ENCODE peak calls at places on chromosomes 3 and 15, in eight cellular contexts. Q is heart left ventricle, M is foreskin fibroblast, L is neural progenitor cell, C is thoracic aorta, F is brain microvascular endothelial cell, B is right lobe of liver, V is fibroblast of the aortic adventitia. G is an unnamed sample.

GRCh38 chr15:40739854-40740253 is 15.2 kb downstream of the RMDN3 start:
- DNase-seq in Q (no peak), M (no peak), L (no peak), C (no peak), F (no peak), B (no peak), V (no peak), G (no peak)

GRCh38 chr3:187767266-187768032 is 22.2 kb upstream of the BCL6 start:
- DNase-seq in Q (no peak), M (peak), L (no peak), C (no peak), F (peak), B (no peak), V (peak), G (peak)

GRCh38 chr15:100124936-100125626 is 216.7 kb downstream of the ADAMTS17 start:
- DNase-seq in Q (no peak), M (no peak), L (no peak), C (no peak), F (no peak), B (no peak), V (no peak), G (no peak)

GRCh38 chr15:73630796-73631471 is 2.3 kb downstream of the NPTN start:
- DNase-seq in Q (no peak), M (no peak), L (no peak), C (no peak), F (no peak), B (no peak), V (no peak), G (no peak)

GRCh38 chr3:17901893-17902292 is 159.5 kb upstream of the TBC1D5 start:
- DNase-seq in Q (no peak), M (no peak), L (no peak), C (no peak), F (no peak), B (no peak), V (peak), G (no peak)

GRCh38 chr3:52310861-52311566 is 5.1 kb upstream of the DNAH1 start:
- DNase-seq in Q (no peak), M (no peak), L (no peak), C (no peak), F (peak), B (no peak), V (no peak), G (peak)

GRCh38 chr3:113606539-113607218 is 74.3 kb downstream of the SIDT1 start:
- DNase-seq in Q (no peak), M (no peak), L (no peak), C (no peak), F (no peak), B (no peak), V (no peak), G (no peak)

GRCh38 chr15:74788042-74788715 is 6.3 kb downstream of the CSK start:
- DNase-seq in Q (no peak), M (no peak), L (no peak), C (no peak), F (no peak), B (no peak), V (no peak), G (no peak)

GRCh38 chr15:80773792-80774352 is 5.3 kb upstream of the CEMIP start:
- DNase-seq in Q (no peak), M (no peak), L (no peak), C (no peak), F (no peak), B (no peak), V (no peak), G (no peak)

GRCh38 chr15:90358124-90359033 is 6.3 kb downstream of the ZNF774 start:
- DNase-seq in Q (no peak), M (peak), L (no peak), C (no peak), F (peak), B (no peak), V (peak), G (peak)

GRCh38 chr3:111763101-111763500 is 96.0 kb upstream of the PHLDB2 start:
- DNase-seq in Q (no peak), M (no peak), L (no peak), C (no peak), F (no peak), B (no peak), V (peak), G (peak)

GRCh38 chr3:126197854-126198584 is 17.6 kb upstream of the ALDH1L1 start:
- DNase-seq in Q (peak), M (peak), L (peak), C (peak), F (peak), B (peak), V (peak), G (peak)

GRCh38 chr3:12620729-12621128 is 43.2 kb downstream of the RAF1 start:
- DNase-seq in Q (no peak), M (no peak), L (no peak), C (no peak), F (no peak), B (no peak), V (no peak), G (no peak)

GRCh38 chr3:101926594-101927105 is 77.3 kb downstream of the NFKBIZ start:
- DNase-seq in Q (no peak), M (peak), L (no peak), C (no peak), F (no peak), B (no peak), V (peak), G (peak)

GRCh38 chr3:106338582-106339219 is 469.9 kb upstream of the CBLB start:
- DNase-seq in Q (no peak), M (no peak), L (no peak), C (no peak), F (no peak), B (no peak), V (no peak), G (no peak)

GRCh38 chr3:45644467-45645201 is 44.6 kb upstream of the SACM1L start:
- DNase-seq in Q (no peak), M (peak), L (no peak), C (no peak), F (peak), B (no peak), V (peak), G (peak)

GRCh38 chr3:105322570-105323273 is 44.0 kb upstream of the ALCAM start:
- DNase-seq in Q (no peak), M (no peak), L (no peak), C (no peak), F (no peak), B (no peak), V (no peak), G (no peak)

GRCh38 chr15:71048913-71049675 is 66.2 kb upstream of the THSD4 start:
- DNase-seq in Q (no peak), M (peak), L (no peak), C (no peak), F (peak), B (no peak), V (peak), G (peak)

GRCh38 chr3:159821148-159821547 is 167.5 kb upstream of the IL12A start:
- DNase-seq in Q (no peak), M (no peak), L (no peak), C (no peak), F (peak), B (no peak), V (no peak), G (peak)

GRCh38 chr15:55823191-55823670 is 80.3 kb upstream of the PRTG start:
- DNase-seq in Q (no peak), M (peak), L (no peak), C (no peak), F (peak), B (no peak), V (peak), G (peak)

GRCh38 chr3:151835751-151836550 is 22.0 kb downstream of the AADAC start:
- DNase-seq in Q (no peak), M (no peak), L (peak), C (no peak), F (peak), B (no peak), V (peak), G (peak)

GRCh38 chr15:45187894-45188830 is at the start of gene SHF:
- DNase-seq in Q (peak), M (no peak), L (peak), C (peak), F (no peak), B (peak), V (peak), G (peak)

GRCh38 chr3:115475178-115476041 is 147.9 kb upstream of the GAP43 start:
- DNase-seq in Q (peak), M (no peak), L (peak), C (no peak), F (no peak), B (no peak), V (no peak), G (no peak)

GRCh38 chr3:143201066-143201465 is 81.5 kb downstream of the CHST2 start:
- DNase-seq in Q (no peak), M (peak), L (no peak), C (no peak), F (no peak), B (no peak), V (no peak), G (no peak)

GRCh38 chr15:83322061-83322460 is 37.6 kb upstream of the BNC1 start:
- DNase-seq in Q (no peak), M (no peak), L (no peak), C (no peak), F (no peak), B (no peak), V (no peak), G (no peak)

GRCh38 chr3:42815826-42816225 is 6.6 kb downstream of the ACKR2 start:
- DNase-seq in Q (no peak), M (no peak), L (no peak), C (no peak), F (no peak), B (no peak), V (no peak), G (no peak)

GRCh38 chr15:63379492-63380150 is 2.0 kb downstream of the CA12 start:
- DNase-seq in Q (no peak), M (peak), L (no peak), C (no peak), F (no peak), B (no peak), V (peak), G (no peak)

GRCh38 chr15:63380828-63381282 is 791 bp downstream of the CA12 start:
- DNase-seq in Q (no peak), M (no peak), L (no peak), C (no peak), F (no peak), B (no peak), V (peak), G (no peak)

GRCh38 chr15:27418729-27419128 is 447.7 kb downstream of the GABRG3 start:
- DNase-seq in Q (no peak), M (no peak), L (peak), C (no peak), F (no peak), B (no peak), V (no peak), G (peak)

GRCh38 chr15:60526127-60526616 is 47.2 kb upstream of the ICE2 start:
- DNase-seq in Q (peak), M (no peak), L (no peak), C (no peak), F (no peak), B (peak), V (no peak), G (no peak)

GRCh38 chr3:25831578-25831977 is 41.7 kb downstream of the OXSM start:
- DNase-seq in Q (no peak), M (peak), L (peak), C (no peak), F (peak), B (no peak), V (peak), G (peak)

GRCh38 chr15:71251548-71252035 is 136.3 kb downstream of the THSD4 start:
- DNase-seq in Q (no peak), M (no peak), L (no peak), C (no peak), F (no peak), B (no peak), V (no peak), G (no peak)

GRCh38 chr15:65603559-65603958 is 7.4 kb downstream of the INTS14 start:
- DNase-seq in Q (no peak), M (no peak), L (no peak), C (no peak), F (no peak), B (no peak), V (no peak), G (no peak)

GRCh38 chr3:113070226-113071220 is 79.7 kb downstream of the GTPBP8 start:
- DNase-seq in Q (no peak), M (peak), L (no peak), C (no peak), F (peak), B (no peak), V (peak), G (peak)

GRCh38 chr15:96503276-96503675 is 172.8 kb downstream of the NR2F2 start:
- DNase-seq in Q (no peak), M (no peak), L (no peak), C (no peak), F (no peak), B (no peak), V (no peak), G (no peak)

GRCh38 chr3:47996440-47996839 is 19.8 kb downstream of the MAP4 start:
- DNase-seq in Q (no peak), M (no peak), L (no peak), C (no peak), F (no peak), B (no peak), V (no peak), G (no peak)

GRCh38 chr3:44136421-44136820 is 105.3 kb upstream of the TOPAZ1 start:
- DNase-seq in Q (no peak), M (peak), L (peak), C (no peak), F (peak), B (no peak), V (peak), G (peak)

GRCh38 chr3:156599475-156599874 is 44.6 kb upstream of the SSR3 start:
- DNase-seq in Q (no peak), M (no peak), L (peak), C (no peak), F (no peak), B (no peak), V (no peak), G (no peak)

GRCh38 chr3:156598413-156598812 is 43.5 kb upstream of the SSR3 start:
- DNase-seq in Q (no peak), M (no peak), L (no peak), C (no peak), F (no peak), B (no peak), V (no peak), G (no peak)

GRCh38 chr3:156599061-156599460 is 44.1 kb upstream of the SSR3 start:
- DNase-seq in Q (no peak), M (no peak), L (peak), C (no peak), F (no peak), B (no peak), V (no peak), G (no peak)

GRCh38 chr3:156593814-156594213 is 38.9 kb upstream of the SSR3 start:
- DNase-seq in Q (no peak), M (no peak), L (no peak), C (no peak), F (no peak), B (no peak), V (no peak), G (no peak)

DNA sequence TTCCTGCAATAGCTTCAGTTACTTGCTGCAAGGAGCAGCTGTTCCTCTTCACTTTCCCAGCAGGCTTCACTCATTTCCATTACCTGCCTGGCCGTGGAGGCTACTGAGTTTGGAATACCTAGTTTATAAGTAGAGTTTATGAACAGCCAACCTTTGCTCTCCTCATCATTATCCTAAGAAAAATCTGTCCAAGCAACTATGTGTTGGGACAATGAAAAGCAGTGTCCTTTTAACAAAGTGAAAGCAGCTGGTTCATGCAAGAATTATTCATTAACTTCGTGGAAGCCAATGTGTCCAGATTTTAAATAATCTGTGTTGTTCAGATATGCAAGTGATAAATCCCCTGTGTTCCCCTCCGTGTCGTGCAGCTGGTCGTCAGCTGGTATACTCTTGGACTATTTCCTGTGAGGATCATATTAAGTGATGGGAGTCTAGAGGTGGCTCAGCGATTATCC is 39.3 kb upstream of the SSR3 start:
- DNase-seq in Q (no peak), M (no peak), L (no peak), C (no peak), F (no peak), B (no peak), V (peak), G (no peak)
- H3K4me3 ChIP-seq in Q (no peak), M (peak), L (no peak), C (peak), F (no peak), B (no peak), V (no peak), G (no peak)

GRCh38 chr15:29567336-29567735 is 254.9 kb downstream of the TJP1 start:
- DNase-seq in Q (no peak), M (no peak), L (no peak), C (no peak), F (no peak), B (no peak), V (no peak), G (no peak)

GRCh38 chr15:29569533-29570092 is 252.7 kb downstream of the TJP1 start:
- DNase-seq in Q (no peak), M (no peak), L (peak), C (no peak), F (no peak), B (no peak), V (no peak), G (no peak)

GRCh38 chr15:29566914-29567313 is 255.4 kb downstream of the TJP1 start:
- DNase-seq in Q (no peak), M (no peak), L (peak), C (no peak), F (no peak), B (no peak), V (no peak), G (no peak)

GRCh38 chr15:29570121-29570930 is 251.9 kb downstream of the TJP1 start:
- DNase-seq in Q (no peak), M (no peak), L (peak), C (no peak), F (no peak), B (no peak), V (peak), G (no peak)

DNA sequence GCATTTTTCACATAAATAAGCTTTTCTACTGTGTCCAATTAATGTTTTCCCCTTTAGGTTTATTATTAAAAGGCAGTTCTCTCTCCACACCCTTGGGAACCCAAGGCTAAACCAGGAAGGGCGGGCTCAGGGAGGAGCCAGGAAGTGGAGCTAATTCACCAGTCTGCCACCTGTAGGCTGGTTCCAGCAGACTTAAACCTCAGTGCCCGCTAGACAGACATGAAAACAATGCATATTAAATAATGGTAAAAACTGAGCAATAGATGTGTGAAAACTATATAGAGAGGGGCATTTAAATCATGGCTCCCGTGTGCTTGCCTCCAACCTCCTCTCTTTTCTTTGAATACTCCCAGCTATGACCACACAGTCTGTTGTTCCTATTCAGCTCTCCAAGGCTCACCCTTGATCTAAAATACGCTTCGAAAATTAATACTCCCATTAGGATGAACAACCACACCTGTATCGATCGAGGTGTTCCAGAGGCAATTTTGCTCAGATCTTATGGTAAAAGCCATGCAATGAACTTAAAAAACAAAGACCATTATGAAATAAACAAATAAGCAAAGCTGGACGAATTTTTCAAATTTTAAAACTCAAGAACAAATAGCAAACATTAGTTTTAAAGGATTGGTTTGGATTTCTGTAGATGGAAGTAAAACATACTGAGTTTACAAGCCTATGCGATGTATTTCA is 253.3 kb downstream of the TJP1 start:
- DNase-seq in Q (no peak), M (no peak), L (peak), C (no peak), F (no peak), B (no peak), V (no peak), G (no peak)
- TF ChIP-seq CTCF in Q (peak), M (no peak), L (peak), C (no peak), F (peak), B (no peak), V (no peak), G (no peak)

DNA sequence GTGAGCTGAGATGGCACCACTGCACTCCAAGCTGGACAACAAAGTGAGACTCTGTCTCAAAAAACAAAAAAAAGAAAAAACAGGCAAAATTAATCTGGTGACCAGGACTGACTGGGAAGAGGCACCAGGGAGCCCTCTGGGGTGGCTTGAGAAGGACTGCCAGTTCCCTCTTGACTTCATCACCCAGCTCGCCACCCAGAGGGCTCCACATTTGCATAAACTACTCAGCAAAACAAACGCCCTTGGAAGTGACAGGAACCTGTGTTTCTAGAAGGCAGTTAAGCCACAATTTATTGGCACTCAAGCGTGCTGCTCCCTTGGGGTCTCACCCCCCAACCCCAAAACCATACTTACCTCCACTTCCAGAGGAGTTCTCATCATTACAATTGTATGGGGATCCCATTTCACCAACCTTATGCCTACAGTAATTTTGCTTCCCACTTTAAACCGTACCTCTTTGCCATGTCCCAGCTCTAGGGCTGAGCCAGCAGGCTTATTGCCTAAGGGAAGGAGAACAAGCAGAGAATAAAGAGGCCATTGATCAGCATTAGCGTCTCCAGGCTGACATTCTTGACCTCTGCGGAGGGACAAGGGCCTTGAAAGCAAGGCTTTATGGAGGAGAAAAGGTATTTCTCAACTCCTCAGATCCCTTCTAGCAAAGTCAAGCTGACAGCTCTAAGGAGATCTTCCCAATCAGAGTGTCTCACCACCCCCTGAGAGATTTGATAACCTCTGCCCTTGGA is 357.4 kb downstream of the SHQ1 start:
- DNase-seq in Q (no peak), M (no peak), L (peak), C (no peak), F (no peak), B (no peak), V (no peak), G (no peak)
- H3K4me3 ChIP-seq in Q (no peak), M (no peak), L (no peak), C (no peak), F (no peak), B (no peak), V (no peak), G (no peak)

GRCh38 chr3:71509024-71509423 is 74.5 kb downstream of the FOXP1 start:
- DNase-seq in Q (no peak), M (no peak), L (no peak), C (no peak), F (peak), B (no peak), V (no peak), G (peak)

GRCh38 chr3:71511446-71511845 is 72.1 kb downstream of the FOXP1 start:
- DNase-seq in Q (no peak), M (no peak), L (no peak), C (no peak), F (no peak), B (no peak), V (no peak), G (no peak)

GRCh38 chr3:71512000-71512399 is 71.5 kb downstream of the FOXP1 start:
- DNase-seq in Q (no peak), M (no peak), L (no peak), C (no peak), F (no peak), B (no peak), V (no peak), G (no peak)

GRCh38 chr3:71511037-71511436 is 72.5 kb downstream of the FOXP1 start:
- DNase-seq in Q (no peak), M (peak), L (no peak), C (no peak), F (peak), B (no peak), V (peak), G (peak)

GRCh38 chr3:71510485-71510884 is 73.0 kb downstream of the FOXP1 start:
- DNase-seq in Q (no peak), M (no peak), L (no peak), C (no peak), F (peak), B (no peak), V (peak), G (peak)
- TF ChIP-seq CTCF in Q (no peak), M (peak), L (no peak), C (no peak), F (peak), B (no peak), V (peak), G (peak)

G was measured in astrocyte of the spinal cord.